ENCODE peak calls at places on chromosome 6, in five cellular contexts. A is stomach, X is left lung, W is uterus, Z is mammary epithelial cell. G is an unnamed sample. For H3K36me3 and H3K9me3, the result is how much of the 10 kb centered on the place peaks cover.

GRCh38 chr6:1054653-1055014 is 257.3 kb upstream of the FOXQ1 start:
- DNase-seq in Z (no peak), X (no peak), A (no peak), W (no peak), G (no peak)

GRCh38 chr6:148954461-148954860 is 207.6 kb downstream of the UST start:
- DNase-seq in W (no peak), X (no peak), A (no peak), Z (no peak), G (no peak)

GRCh38 chr6:12012231-12012565 is at the start of gene HIVEP1:
- DNase-seq in X (no peak), W (peak), A (peak), Z (no peak), G (no peak)

GRCh38 chr6:167736486-167737204 is 90.1 kb upstream of the AFDN start:
- DNase-seq in Z (no peak), W (no peak), X (no peak), A (peak), G (no peak)

GRCh38 chr6:136754820-136755219 is 37.5 kb downstream of the MAP3K5 start:
- DNase-seq in X (no peak), Z (no peak), A (no peak), W (no peak), G (no peak)

GRCh38 chr6:129938242-129939020 is 77.3 kb upstream of the TMEM244 start:
- DNase-seq in X (no peak), W (no peak), A (no peak), Z (no peak), G (no peak)

GRCh38 chr6:110048221-110048875 is 70.2 kb downstream of the GPR6 start:
- DNase-seq in Z (no peak), A (no peak), W (no peak), X (no peak), G (no peak)

GRCh38 chr6:90274481-90275030 is 22.1 kb downstream of the BACH2 start:
- DNase-seq in W (no peak), X (no peak), A (peak), Z (no peak), G (peak)

GRCh38 chr6:35967059-35967769 is 46.3 kb upstream of the SRPK1 start:
- DNase-seq in A (no peak), Z (no peak), W (no peak), X (no peak), G (no peak)

GRCh38 chr6:144955853-144956252 is 670.7 kb downstream of the UTRN start:
- DNase-seq in Z (peak), A (no peak), W (no peak), X (no peak), G (no peak)

GRCh38 chr6:73309534-73309783 is 44.6 kb downstream of the DPPA5 start:
- DNase-seq in A (no peak), Z (peak), X (no peak), W (no peak), G (no peak)

GRCh38 chr6:157144861-157145260 is 178.5 kb downstream of the TMEM242 start:
- DNase-seq in A (no peak), Z (no peak), X (no peak), W (no peak), G (no peak)

GRCh38 chr6:4936681-4937041 is 67.2 kb downstream of the RPP40 start:
- DNase-seq in W (no peak), Z (no peak), X (no peak), A (no peak), G (no peak)

GRCh38 chr6:139577991-139578604 is 203.7 kb upstream of the CITED2 start:
- DNase-seq in X (no peak), Z (peak), A (no peak), W (no peak), G (no peak)

GRCh38 chr6:34537922-34538550 is 18.1 kb downstream of the SPDEF start:
- DNase-seq in X (no peak), W (no peak), Z (no peak), A (no peak), G (no peak)

GRCh38 chr6:34538581-34538980 is 17.5 kb downstream of the SPDEF start:
- DNase-seq in X (no peak), A (no peak), Z (no peak), W (no peak), G (no peak)

GRCh38 chr6:34535646-34536045 is 20.5 kb downstream of the SPDEF start:
- DNase-seq in W (no peak), A (no peak), X (no peak), Z (no peak), G (no peak)

GRCh38 chr6:34536251-34536958 is 19.7 kb downstream of the SPDEF start:
- DNase-seq in Z (no peak), W (no peak), A (peak), X (no peak), G (no peak)

DNA sequence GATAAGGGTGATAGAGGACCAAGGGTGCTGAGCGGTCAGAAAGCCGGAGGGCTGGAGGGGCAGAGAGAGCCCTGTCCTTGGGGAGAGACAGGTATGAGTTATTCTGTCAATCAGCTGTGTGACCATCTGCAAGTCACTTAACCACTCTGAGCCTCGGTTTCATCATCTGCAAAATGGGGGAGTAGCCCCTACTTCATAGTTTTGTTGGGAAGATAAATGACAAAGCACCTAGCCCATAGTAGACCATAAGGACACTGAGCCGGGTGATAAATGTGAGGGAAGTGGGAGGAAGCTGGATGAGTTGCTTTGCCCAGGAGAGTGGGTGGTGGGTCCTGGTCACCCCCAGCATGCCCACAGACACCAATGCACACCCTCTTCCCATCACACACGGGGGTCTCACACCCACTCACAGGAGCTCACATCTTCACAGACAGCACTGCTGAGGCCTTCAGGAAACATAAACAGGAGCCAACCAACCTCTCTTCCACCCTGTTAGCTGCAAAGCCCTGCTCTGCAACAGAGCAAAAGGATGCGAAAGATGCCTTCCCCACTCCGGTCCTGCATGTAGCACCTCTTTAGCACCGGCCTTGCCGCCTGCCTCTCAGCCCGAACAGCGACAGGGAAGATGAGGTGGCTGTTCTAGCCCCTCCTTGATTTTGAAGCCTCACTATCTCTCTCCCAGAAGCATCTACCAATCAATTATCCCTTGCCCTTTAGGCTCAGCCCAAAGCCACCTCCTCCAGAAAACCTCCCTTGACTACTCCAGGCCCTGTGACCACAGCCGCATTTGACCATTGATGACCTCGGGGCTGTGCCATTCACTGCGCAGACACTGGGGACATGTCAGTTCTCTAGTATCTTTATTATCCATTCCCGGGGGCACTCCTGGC is 18.9 kb downstream of the SPDEF start:
- DNase-seq in X (no peak), W (no peak), Z (no peak), A (no peak), G (no peak)
- H3K36me3 ChIP-seq in X (under half), W (under half), Z (under half), A (under half), G (under half)

DNA sequence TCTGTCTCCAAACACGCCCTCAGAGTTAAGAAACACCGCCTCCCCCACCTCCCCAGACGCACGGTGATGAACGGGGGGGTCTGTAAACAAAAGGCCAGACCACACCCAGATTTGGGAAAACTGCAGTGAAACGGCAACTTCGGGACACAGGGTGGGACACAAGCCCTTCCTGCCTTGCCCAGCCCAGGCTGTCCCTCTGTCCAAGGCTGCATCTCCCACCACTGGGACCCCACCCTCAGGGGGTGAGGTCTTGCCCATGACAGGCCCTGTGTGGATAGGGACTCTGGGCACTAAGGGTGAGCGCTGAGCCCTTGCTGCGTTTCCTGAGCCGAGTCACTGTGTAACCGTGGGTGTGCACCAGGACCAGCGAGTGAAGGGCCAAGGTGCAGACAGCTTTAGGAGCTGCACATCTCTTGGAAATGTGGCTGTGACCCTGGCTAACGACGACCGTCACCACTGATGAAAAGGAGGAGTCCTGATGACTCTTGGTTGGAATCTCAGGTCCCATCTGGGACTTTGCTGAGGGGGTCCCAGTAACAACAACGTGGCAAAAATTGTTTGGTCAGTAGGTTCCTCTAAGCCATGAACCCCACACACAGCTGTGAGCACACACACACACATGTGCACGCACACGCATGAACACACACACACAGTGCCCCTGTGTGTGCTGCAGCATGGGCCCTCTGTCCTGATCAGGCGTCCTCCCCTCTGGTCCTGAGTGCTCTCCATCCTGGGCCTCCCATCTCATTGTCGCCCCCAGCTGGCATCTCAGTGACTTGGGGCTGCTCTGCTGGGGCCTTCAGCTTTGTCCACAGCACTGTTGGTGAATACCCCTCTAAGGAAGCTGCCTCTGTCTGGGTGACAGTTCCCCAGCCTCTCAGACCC is 100.6 kb downstream of the RAMACL start:
- DNase-seq in X (peak), W (no peak), Z (no peak), A (no peak), G (no peak)
- H3K9me3 ChIP-seq in X (under half), W (under half), Z (under half), A (under half), G (under half)

GRCh38 chr6:15148356-15149058 is 97.4 kb upstream of the JARID2 start:
- DNase-seq in A (no peak), X (no peak), W (no peak), Z (peak), G (no peak)
- TF ChIP-seq CTCF in A (no peak), X (no peak), W (no peak), Z (no peak), G (no peak)

DNA sequence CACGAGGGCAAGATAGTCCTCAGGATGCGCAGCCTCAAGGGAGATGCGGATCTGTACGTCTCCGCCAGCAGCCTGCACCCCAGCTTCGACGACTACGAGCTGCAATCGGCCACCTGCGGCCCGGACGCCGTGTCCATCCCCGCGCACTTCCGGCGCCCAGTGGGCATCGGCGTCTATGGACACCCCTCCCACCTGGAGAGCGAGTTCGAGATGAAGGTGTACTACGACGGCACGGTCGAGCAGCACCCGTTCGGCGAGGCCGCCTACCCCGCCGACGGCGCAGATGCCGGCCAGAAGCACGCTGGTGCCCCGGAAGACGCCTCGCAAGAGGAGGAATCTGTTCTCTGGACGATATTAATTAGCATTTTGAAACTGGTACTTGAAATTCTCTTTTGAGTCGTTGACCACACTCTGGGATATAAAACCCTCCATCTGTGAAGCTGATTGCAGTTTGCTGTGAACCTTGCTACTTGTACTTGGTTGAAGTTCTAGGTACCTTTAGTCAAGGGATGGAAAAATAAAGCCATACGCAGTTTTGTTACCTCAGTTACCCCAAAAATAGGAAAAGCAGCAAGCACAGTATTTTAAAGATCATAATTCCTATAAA is 817 bp downstream of the C6orf120 start:
- DNase-seq in X (peak), A (peak), W (peak), Z (no peak), G (peak)
- H3K36me3 ChIP-seq in X (under half), A (under half), W (under half), Z (under half), G (under half)

G was measured in CD8-positive, alpha-beta T cell.